ENCODE peak calls at places on chromosomes 6 and 20, in four cellular contexts. S, E, Y and P are unnamed samples.

GRCh38 chr20:16349518-16350295 is 223.5 kb downstream of the KIF16B start:
- DNase-seq in S (no peak), E (peak), Y (no peak), P (no peak)

GRCh38 chr20:58141496-58141895 is 87.0 kb downstream of the ANKRD60 start:
- DNase-seq in S (no peak), E (no peak), Y (no peak), P (no peak)

GRCh38 chr6:34176261-34177031 is 30.6 kb upstream of the GRM4 start:
- DNase-seq in S (no peak), E (no peak), Y (peak), P (no peak)

GRCh38 chr20:1941226-1941625 is 46.0 kb downstream of the SIRPA start:
- DNase-seq in S (no peak), E (no peak), Y (no peak), P (no peak)

GRCh38 chr6:27922949-27923348 is 10.8 kb upstream of the OR2B2 start:
- DNase-seq in S (no peak), E (no peak), Y (no peak), P (no peak)

GRCh38 chr20:62944746-62945145 is 6.8 kb downstream of the GID8 start:
- DNase-seq in S (no peak), E (no peak), Y (no peak), P (no peak)

GRCh38 chr6:101517632-101518031 is 124.1 kb downstream of the GRIK2 start:
- DNase-seq in S (no peak), E (no peak), Y (no peak), P (no peak)

GRCh38 chr20:61815678-61816077 is 250.0 kb downstream of the TAF4 start:
- DNase-seq in S (no peak), E (no peak), Y (no peak), P (no peak)

GRCh38 chr6:144394209-144394608 is 109.1 kb downstream of the UTRN start:
- DNase-seq in S (no peak), E (peak), Y (no peak), P (no peak)

GRCh38 chr20:48832423-48832735 is 4.6 kb upstream of the PREX1 start:
- DNase-seq in S (no peak), E (no peak), Y (no peak), P (no peak)

GRCh38 chr6:43308101-43308989 is at the start of gene CRIP3:
- DNase-seq in S (peak), E (peak), Y (peak), P (no peak)

GRCh38 chr20:48647873-48648272 is 179.9 kb downstream of the PREX1 start:
- DNase-seq in S (no peak), E (no peak), Y (no peak), P (no peak)

GRCh38 chr6:170128346-170128745 is 162.5 kb downstream of the DLL1 start:
- DNase-seq in S (no peak), E (no peak), Y (no peak), P (peak)

GRCh38 chr20:38840053-38840893 is 34.8 kb downstream of the PPP1R16B start:
- DNase-seq in S (no peak), E (no peak), Y (no peak), P (no peak)

GRCh38 chr6:151647871-151648639 is 154.2 kb downstream of the CCDC170 start:
- DNase-seq in S (no peak), E (peak), Y (peak), P (no peak)

GRCh38 chr20:56574531-56575142 is 41.6 kb downstream of the FAM209B start:
- DNase-seq in S (no peak), E (no peak), Y (no peak), P (no peak)

GRCh38 chr6:90484903-90485302 is 102.0 kb downstream of the MAP3K7 start:
- DNase-seq in S (no peak), E (no peak), Y (no peak), P (no peak)

GRCh38 chr20:9035129-9035528 is 33.8 kb upstream of the PLCB4 start:
- DNase-seq in S (no peak), E (peak), Y (no peak), P (no peak)

GRCh38 chr20:5674176-5674660 is 76.0 kb upstream of the SHLD1 start:
- DNase-seq in S (no peak), E (no peak), Y (no peak), P (no peak)

GRCh38 chr20:4601630-4602296 is 119.9 kb upstream of the PRND start:
- DNase-seq in S (no peak), E (no peak), Y (no peak), P (no peak)

GRCh38 chr6:11277275-11278206 is 45.1 kb upstream of the NEDD9 start:
- DNase-seq in S (no peak), E (peak), Y (peak), P (no peak)

GRCh38 chr6:106799008-106799952 is 169.9 kb downstream of the QRSL1 start:
- DNase-seq in S (no peak), E (no peak), Y (no peak), P (no peak)

GRCh38 chr6:119276211-119276610 is 73.3 kb downstream of the MAN1A1 start:
- DNase-seq in S (no peak), E (no peak), Y (no peak), P (no peak)

GRCh38 chr6:36075656-36076055 is 48.0 kb downstream of the MAPK14 start:
- DNase-seq in S (no peak), E (no peak), Y (peak), P (no peak)